ENCODE peak calls at places on chromosome 1, in six cellular contexts. O is lower lobe of right lung, F is body of pancreas, H is uterus, V is heart left ventricle, G is neural progenitor cell. X is an unnamed sample.

GRCh38 chr1:20663969-20664715 is 3.0 kb upstream of the DDOST start:
- DNase-seq in O (no peak), F (no peak), H (no peak), V (no peak), G (no peak), X (no peak)

GRCh38 chr1:45622267-45622890 is 1.5 kb downstream of the CCDC17 start:
- DNase-seq in O (no peak), F (no peak), H (no peak), V (peak), G (peak), X (no peak)

GRCh38 chr1:29469457-29469856 is 233.1 kb downstream of the PTPRU start:
- DNase-seq in O (no peak), F (peak), H (peak), V (no peak), G (no peak), X (peak)

GRCh38 chr1:109274533-109275476 is 8.1 kb downstream of the PSRC1 start:
- DNase-seq in O (peak), F (peak), H (peak), V (no peak), G (no peak), X (no peak)

GRCh38 chr1:34163792-34164509 is 1.1 kb downstream of the CSMD2 start:
- DNase-seq in O (no peak), F (no peak), H (no peak), V (no peak), G (peak), X (no peak)

GRCh38 chr1:36864182-36865079 is 169.9 kb downstream of the GRIK3 start:
- DNase-seq in O (peak), F (no peak), H (no peak), V (no peak), G (peak), X (peak)

GRCh38 chr1:236489710-236490377 is 33.9 kb upstream of the LGALS8 start:
- DNase-seq in O (no peak), F (peak), H (no peak), V (no peak), G (peak), X (peak)

GRCh38 chr1:203379831-203380230 is 28.9 kb upstream of the FMOD start:
- DNase-seq in O (no peak), F (no peak), H (peak), V (no peak), G (no peak), X (peak)

GRCh38 chr1:234114648-234115307 is 210.3 kb downstream of the SLC35F3 start:
- DNase-seq in O (no peak), F (peak), H (no peak), V (no peak), G (peak), X (peak)

GRCh38 chr1:20380616-20381035 is 90.0 kb downstream of the VWA5B1 start:
- DNase-seq in O (no peak), F (no peak), H (no peak), V (no peak), G (no peak), X (no peak)

GRCh38 chr1:115641762-115642167 is at the start of gene VANGL1:
- DNase-seq in O (peak), F (peak), H (peak), V (peak), G (peak), X (peak)

GRCh38 chr1:192941722-192942411 is 117.3 kb downstream of the UCHL5 start:
- DNase-seq in O (no peak), F (no peak), H (no peak), V (no peak), G (no peak), X (peak)

GRCh38 chr1:94396356-94396755 is 21.8 kb upstream of the ABCD3 start:
- DNase-seq in O (no peak), F (no peak), H (no peak), V (no peak), G (peak), X (no peak)

GRCh38 chr1:55051169-55051568 is 11.8 kb downstream of the PCSK9 start:
- DNase-seq in O (no peak), F (no peak), H (no peak), V (no peak), G (no peak), X (no peak)

GRCh38 chr1:179108644-179109043 is 26.8 kb downstream of the TOR3A start:
- DNase-seq in O (no peak), F (no peak), H (no peak), V (no peak), G (no peak), X (no peak)

GRCh38 chr1:112794654-112795239 is 79.6 kb upstream of the PPM1J start:
- DNase-seq in O (no peak), F (no peak), H (no peak), V (no peak), G (no peak), X (no peak)
- H3K27ac ChIP-seq in O (no peak), F (no peak), H (no peak), V (no peak), G (no peak), X (no peak)

GRCh38 chr1:119544165-119544762 is 37.3 kb downstream of the HSD3B1 start:
- DNase-seq in O (no peak), F (peak), H (no peak), V (no peak), G (peak), X (peak)
- TF ChIP-seq CTCF in O (peak), F (no peak), H (no peak), V (peak), G (peak), X (peak)

GRCh38 chr1:209427277-209427676 is 156.2 kb upstream of the CAMK1G start:
- DNase-seq in O (no peak), F (no peak), H (no peak), V (no peak), G (no peak), X (no peak)

GRCh38 chr1:209430107-209430506 is 153.4 kb upstream of the CAMK1G start:
- DNase-seq in O (no peak), F (no peak), H (no peak), V (no peak), G (no peak), X (no peak)

GRCh38 chr1:209428241-209428921 is 155.1 kb upstream of the CAMK1G start:
- DNase-seq in O (no peak), F (no peak), H (no peak), V (no peak), G (peak), X (no peak)

GRCh38 chr1:209425959-209426358 is 157.6 kb upstream of the CAMK1G start:
- DNase-seq in O (no peak), F (no peak), H (no peak), V (no peak), G (no peak), X (no peak)

DNA sequence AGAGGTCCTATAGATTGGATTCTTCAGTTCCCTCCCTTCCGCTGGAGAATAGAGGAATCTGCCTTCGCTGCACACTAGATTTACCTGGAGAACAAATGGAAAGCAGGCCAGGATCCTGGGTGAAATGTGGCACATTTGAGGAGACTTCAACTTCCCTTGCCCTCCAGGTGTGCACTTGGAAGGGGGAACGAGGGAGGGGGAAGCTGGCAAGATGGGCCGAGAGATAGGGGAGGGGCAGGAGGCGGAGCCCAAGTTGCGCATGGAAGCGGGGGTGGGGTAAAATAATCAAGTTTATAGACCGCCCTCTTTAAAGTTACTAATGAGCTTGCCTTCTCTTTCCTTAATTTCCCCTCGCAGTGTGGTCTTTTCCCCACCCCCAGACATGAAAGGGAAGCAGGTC is 155.7 kb upstream of the CAMK1G start:
- DNase-seq in O (no peak), F (no peak), H (no peak), V (no peak), G (no peak), X (no peak)
- H3K4me3 ChIP-seq in O (no peak), F (no peak), H (no peak), V (no peak), G (peak), X (no peak)

GRCh38 chr1:43969416-43969745 is 429 bp upstream of the DPH2 start:
- DNase-seq in O (no peak), F (no peak), H (no peak), V (no peak), G (no peak), X (no peak)
- H3K27ac ChIP-seq in O (no peak), F (no peak), H (no peak), V (no peak), G (no peak), X (no peak)

GRCh38 chr1:188489336-188490112 is 1660.8 kb downstream of the PLA2G4A start:
- DNase-seq in O (no peak), F (no peak), H (no peak), V (no peak), G (peak), X (no peak)
- TF ChIP-seq CTCF in O (no peak), F (no peak), H (no peak), V (no peak), G (peak), X (no peak)